ENCODE peak calls at places on chromosome 13, in four cellular contexts. O is HCT116, E is K562, U is H1. K is an unnamed sample.

GRCh38 chr13:45799451-45799850 is 52.1 kb downstream of the SIAH3 start:
- DNase-seq in O (no peak), E (no peak), U (no peak), K (no peak)

GRCh38 chr13:47869780-47870179 is 131.3 kb downstream of the SUCLA2 start:
- DNase-seq in O (no peak), E (no peak), U (no peak), K (no peak)

GRCh38 chr13:29550589-29550988 is 44.9 kb downstream of the SLC7A1 start:
- DNase-seq in O (no peak), E (no peak), U (no peak), K (no peak)

GRCh38 chr13:73876323-73876722 is 257.9 kb downstream of the KLF12 start:
- DNase-seq in O (no peak), E (no peak), U (no peak), K (no peak)

GRCh38 chr13:29510698-29511438 is 84.6 kb downstream of the SLC7A1 start:
- DNase-seq in O (no peak), E (no peak), U (no peak), K (no peak)

GRCh38 chr13:95505265-95505664 is 47.3 kb upstream of the CLDN10 start:
- DNase-seq in O (no peak), E (no peak), U (no peak), K (no peak)

GRCh38 chr13:31749929-31750328 is 10.6 kb downstream of the RXFP2 start:
- DNase-seq in O (no peak), E (no peak), U (no peak), K (no peak)

GRCh38 chr13:95498886-95499285 is 53.6 kb upstream of the CLDN10 start:
- DNase-seq in O (no peak), E (no peak), U (no peak), K (no peak)

GRCh38 chr13:96141032-96141431 is 51.1 kb downstream of the HS6ST3 start:
- DNase-seq in O (no peak), E (no peak), U (no peak), K (no peak)

GRCh38 chr13:44758595-44759221 is 182.6 kb upstream of the TSC22D1 start:
- DNase-seq in O (no peak), E (no peak), U (no peak), K (no peak)

GRCh38 chr13:95784891-95785290 is 108.0 kb downstream of the DNAJC3 start:
- DNase-seq in O (no peak), E (no peak), U (no peak), K (no peak)

GRCh38 chr13:93262729-93263128 is 36.1 kb downstream of the GPC6 start:
- DNase-seq in O (no peak), E (no peak), U (no peak), K (no peak)

GRCh38 chr13:82791035-82791434 is 1091.2 kb downstream of the SLITRK1 start:
- DNase-seq in O (no peak), E (no peak), U (no peak), K (no peak)

GRCh38 chr13:25375727-25376358 is 4.1 kb downstream of the ATP8A2 start:
- DNase-seq in O (peak; percentile 31), E (peak; percentile 52), U (no peak), K (no peak)

GRCh38 chr13:109331898-109332297 is 454.5 kb downstream of the IRS2 start:
- DNase-seq in O (no peak), E (no peak), U (no peak), K (no peak)

GRCh38 chr13:23750383-23751121 is 138.6 kb downstream of the MIPEP start:
- DNase-seq in O (no peak), E (no peak), U (no peak), K (no peak)

GRCh38 chr13:96020155-96020575 is 33.0 kb downstream of the UGGT2 start:
- DNase-seq in O (peak; percentile 56), E (peak; percentile 11), U (no peak), K (peak; percentile 23)

GRCh38 chr13:36352350-36352749 is 6.2 kb upstream of the SPART start:
- DNase-seq in O (no peak), E (no peak), U (no peak), K (no peak)

GRCh38 chr13:32284927-32285632 is 30.1 kb downstream of the ZAR1L start:
- DNase-seq in O (peak; percentile 7), E (no peak), U (no peak), K (no peak)

GRCh38 chr13:114229486-114229885 is 5.2 kb upstream of the CDC16 start:
- DNase-seq in O (no peak), E (no peak), U (no peak), K (no peak)

GRCh38 chr13:97125051-97125809 is 96.9 kb upstream of the MBNL2 start:
- DNase-seq in O (peak; percentile 75), E (no peak), U (no peak), K (peak; percentile 63)

GRCh38 chr13:22220186-22221160 is 549.6 kb downstream of the FGF9 start:
- DNase-seq in O (no peak), E (no peak), U (no peak), K (no peak)

GRCh38 chr13:82717249-82717648 is 1165.0 kb downstream of the SLITRK1 start:
- DNase-seq in O (no peak), E (no peak), U (no peak), K (no peak)

GRCh38 chr13:112616586-112617381 is 28.8 kb upstream of the TUBGCP3 start:
- DNase-seq in O (peak; percentile 55), E (peak; percentile 60), U (no peak), K (no peak)

GRCh38 chr13:104571161-104571889 is 1505.1 kb upstream of the SLC10A2 start:
- DNase-seq in O (peak; percentile 79), E (no peak), U (peak; percentile 46), K (no peak)

GRCh38 chr13:25977216-25977615 is 74.6 kb downstream of the SHISA2 start:
- DNase-seq in O (no peak), E (no peak), U (peak; percentile 80), K (no peak)

GRCh38 chr13:33186851-33187250 is 98.7 kb downstream of the STARD13 start:
- DNase-seq in O (no peak), E (no peak), U (no peak), K (no peak)

GRCh38 chr13:23794267-23795161 is 94.7 kb downstream of the MIPEP start:
- DNase-seq in O (no peak), E (no peak), U (no peak), K (peak; percentile 72)

GRCh38 chr13:94481966-94482365 is 2.5 kb upstream of the DCT start:
- DNase-seq in O (no peak), E (no peak), U (no peak), K (no peak)

GRCh38 chr13:110454956-110455355 is 106.6 kb downstream of the RAB20 start:
- DNase-seq in O (no peak), E (no peak), U (no peak), K (no peak)
- TF ChIP-seq EGR1 in O (no peak), E (no peak), U (no peak), K (no peak)

GRCh38 chr13:84651288-84651687 is 769.0 kb upstream of the SLITRK1 start:
- DNase-seq in O (no peak), E (no peak), U (no peak), K (no peak)
- TF ChIP-seq CEBPB in O (no peak), E (no peak), U (no peak), K (no peak)

DNA sequence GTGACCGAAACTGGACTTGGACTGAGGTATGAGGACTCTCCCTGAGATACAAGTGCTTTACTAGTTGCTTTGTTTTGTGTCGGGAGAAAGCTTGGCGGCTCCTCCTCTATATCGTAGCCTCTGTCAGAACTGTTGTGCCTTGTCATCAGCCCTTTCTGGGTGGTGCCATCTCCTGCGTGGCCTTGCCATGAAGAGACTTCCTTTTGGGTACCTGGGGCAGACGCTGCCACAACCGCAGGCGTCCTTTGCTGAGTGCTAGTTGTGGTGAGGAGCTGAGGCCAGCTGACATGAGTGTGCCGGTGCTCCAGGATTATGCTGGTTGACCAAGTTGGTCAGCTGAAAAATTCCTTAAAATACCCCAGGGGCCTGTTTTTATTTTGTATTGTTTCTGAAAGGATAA is 124.5 kb downstream of the AKAP11 start:
- DNase-seq in O (no peak), E (no peak), U (no peak), K (no peak)
- TF ChIP-seq EGR1 in O (no peak), E (no peak), U (no peak), K (no peak)

GRCh38 chr13:52109096-52109495 is 19.8 kb downstream of the NEK5 start:
- DNase-seq in O (no peak), E (no peak), U (no peak), K (no peak)

GRCh38 chr13:52104624-52105023 is 24.2 kb downstream of the NEK5 start:
- DNase-seq in O (no peak), E (no peak), U (no peak), K (no peak)

GRCh38 chr13:52105841-52106240 is 23.0 kb downstream of the NEK5 start:
- DNase-seq in O (no peak), E (no peak), U (no peak), K (no peak)

DNA sequence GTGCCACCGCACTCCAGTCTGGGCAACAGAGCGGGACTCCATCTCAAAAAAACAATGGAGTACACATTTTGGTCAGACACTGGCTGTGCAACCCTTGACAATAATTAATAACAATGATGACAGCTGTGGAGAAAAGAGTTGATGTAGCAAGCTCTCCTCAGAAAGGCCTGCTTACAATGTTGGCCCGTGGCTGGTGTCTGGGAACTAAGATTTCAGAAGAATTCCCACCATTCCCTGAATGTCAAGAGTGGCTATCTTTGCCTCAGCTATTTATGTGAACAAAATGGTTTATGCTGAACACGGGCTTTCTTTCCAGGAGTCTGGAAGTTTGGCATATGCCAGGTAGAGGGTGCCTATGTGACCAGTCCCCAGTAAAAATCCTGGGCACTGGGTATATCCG is 25.5 kb downstream of the NEK5 start:
- DNase-seq in O (no peak), E (no peak), U (no peak), K (no peak)
- TF ChIP-seq CEBPB in O (no peak), E (no peak), U (no peak), K (no peak)

GRCh38 chr13:99385940-99386339 is 78.7 kb upstream of the GPR183 start:
- DNase-seq in O (no peak), E (no peak), U (no peak), K (no peak)
- TF ChIP-seq EGR1 in O (no peak), E (no peak), U (no peak), K (no peak)

DNA sequence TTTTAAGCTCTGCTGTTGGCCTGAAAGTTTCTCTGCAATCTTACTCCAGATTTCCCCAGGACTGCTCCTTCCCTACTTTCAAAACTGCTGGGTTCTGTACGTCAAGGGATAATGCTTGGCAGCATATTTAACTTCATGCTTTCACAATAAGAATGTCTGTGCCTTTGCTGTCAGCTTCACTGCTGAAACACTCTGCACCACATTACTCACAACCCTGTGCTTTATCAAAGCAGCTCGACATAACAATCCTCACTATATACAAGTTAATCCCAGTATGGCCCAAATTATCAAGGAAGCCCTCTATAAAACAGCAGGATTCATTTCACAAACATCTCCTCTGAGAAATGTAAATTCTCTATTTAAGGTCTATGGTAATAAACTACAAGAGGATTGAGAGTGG is 17.5 kb downstream of the LATS2 start:
- DNase-seq in O (no peak), E (no peak), U (no peak), K (no peak)
- TF ChIP-seq CEBPB in O (no peak), E (no peak), U (no peak), K (no peak)

GRCh38 chr13:41788552-41788951 is 172.4 kb downstream of the VWA8 start:
- DNase-seq in O (no peak), E (no peak), U (no peak), K (no peak)
- TF ChIP-seq EGR1 in O (no peak), E (no peak), U (no peak), K (no peak)

GRCh38 chr13:66673401-66673800 is 556.7 kb downstream of the PCDH9 start:
- DNase-seq in O (no peak), E (no peak), U (no peak), K (no peak)
- TF ChIP-seq CEBPB in O (no peak), E (no peak), U (no peak), K (no peak)

K was measured in GM12878.